ENCODE peak calls at places on chromosomes 11 and 22, in six cellular contexts. D, C, U, Y, K and A are unnamed samples. For H3K4me1, the result is how much of the 10 kb centered on the place peaks cover.

GRCh38 chr11:114377612-114378267 is 22.6 kb downstream of the C11orf71 start:
- DNase-seq in D (no peak), U (no peak), Y (no peak), K (no peak), C (peak), A (no peak)

GRCh38 chr22:24938741-24939341 is 7.7 kb downstream of the LHFPL7 start:
- DNase-seq in Y (peak), K (no peak), D (peak), U (no peak), C (peak), A (peak)

GRCh38 chr11:130001491-130002351 is 914 bp downstream of the PRDM10 start:
- DNase-seq in U (peak), C (peak), K (no peak), D (peak), Y (peak), A (peak)

GRCh38 chr22:22825213-22825593 is 62.4 kb upstream of the IGLL5 start:
- DNase-seq in C (no peak), D (no peak), U (no peak), K (no peak), Y (no peak), A (no peak)

GRCh38 chr22:17239156-17239701 is 20.0 kb upstream of the ADA2 start:
- DNase-seq in Y (no peak), K (no peak), C (no peak), D (no peak), U (no peak), A (no peak)

GRCh38 chr11:17734986-17735822 is 623 bp downstream of the KCNC1 start:
- DNase-seq in C (peak), K (no peak), U (peak), D (peak), Y (peak), A (peak)

GRCh38 chr22:22720724-22721261 is 76.4 kb downstream of the GGTLC2 start:
- DNase-seq in D (no peak), U (peak), Y (no peak), C (no peak), K (no peak), A (no peak)

GRCh38 chr11:78649361-78650215 is 74.9 kb upstream of the NARS2 start:
- DNase-seq in K (no peak), Y (no peak), D (no peak), U (no peak), C (no peak), A (no peak)

GRCh38 chr11:36195496-36196346 is 93.5 kb downstream of the COMMD9 start:
- DNase-seq in U (no peak), C (no peak), D (peak), K (no peak), Y (no peak), A (no peak)

GRCh38 chr11:8036002-8036802 is 44.8 kb upstream of the TUB start:
- DNase-seq in C (no peak), K (no peak), D (no peak), Y (no peak), U (no peak), A (no peak)

GRCh38 chr11:117924631-117925170 is 4.5 kb downstream of the TMPRSS13 start:
- DNase-seq in U (no peak), C (no peak), Y (no peak), K (no peak), D (no peak), A (no peak)

GRCh38 chr11:118911113-118911879 is 14.4 kb downstream of the BCL9L start:
- DNase-seq in K (no peak), Y (peak), C (peak), U (peak), D (no peak), A (peak)

GRCh38 chr11:66235141-66235540 is 33.3 kb upstream of the RAB1B start:
- DNase-seq in D (no peak), K (no peak), U (no peak), C (no peak), Y (no peak), A (no peak)

GRCh38 chr11:1412377-1413095 is 22.8 kb downstream of the BRSK2 start:
- DNase-seq in D (no peak), C (no peak), Y (no peak), K (no peak), U (no peak), A (no peak)

GRCh38 chr11:126352934-126353801 is 2.3 kb upstream of the ST3GAL4 start:
- DNase-seq in K (no peak), U (no peak), C (peak), D (peak), Y (no peak), A (no peak)

GRCh38 chr11:119709638-119710346 is 19.2 kb downstream of the NECTIN1 start:
- DNase-seq in C (peak), K (no peak), U (no peak), D (peak), Y (no peak), A (no peak)

GRCh38 chr11:40825435-40825834 is 634.0 kb downstream of the LRRC4C start:
- DNase-seq in Y (no peak), K (no peak), C (no peak), U (no peak), D (no peak), A (no peak)

GRCh38 chr22:39405346-39406085 is 5.9 kb downstream of the TAB1 start:
- DNase-seq in U (no peak), D (peak), C (no peak), K (no peak), Y (no peak), A (no peak)

GRCh38 chr11:75454987-75455386 is 22.0 kb upstream of the KLHL35 start:
- DNase-seq in K (no peak), C (no peak), Y (no peak), D (no peak), U (no peak), A (no peak)

GRCh38 chr22:28907311-28908008 is 24.1 kb downstream of the ZNRF3 start:
- DNase-seq in U (no peak), Y (no peak), K (no peak), D (no peak), C (no peak), A (no peak)

GRCh38 chr22:25746012-25746373 is 4.0 kb downstream of the MYO18B start:
- DNase-seq in Y (no peak), U (no peak), K (no peak), C (no peak), D (peak), A (peak)

GRCh38 chr11:22561283-22561682 is 64.3 kb downstream of the FANCF start:
- DNase-seq in D (no peak), C (no peak), K (no peak), Y (no peak), U (no peak), A (no peak)

GRCh38 chr11:36564376-36565032 is 3.3 kb upstream of the RAG1 start:
- DNase-seq in D (peak), K (peak), U (peak), Y (peak), C (peak), A (peak)

GRCh38 chr11:60772666-60773065 is 12.5 kb upstream of the MS4A10 start:
- DNase-seq in C (no peak), Y (no peak), D (no peak), U (no peak), K (no peak), A (no peak)

GRCh38 chr11:128251140-128251539 is 336.2 kb downstream of the ETS1 start:
- DNase-seq in C (no peak), Y (no peak), K (no peak), D (peak), U (no peak), A (no peak)

GRCh38 chr11:19817265-19817851 is 104.7 kb downstream of the NAV2 start:
- DNase-seq in D (no peak), U (no peak), Y (no peak), C (peak), K (no peak), A (no peak)

GRCh38 chr11:61361237-61361636 is 445 bp downstream of the CYB561A3 start:
- DNase-seq in U (no peak), C (peak), D (no peak), Y (no peak), K (no peak), A (no peak)

GRCh38 chr11:1041936-1042608 is 5.6 kb upstream of the MUC6 start:
- DNase-seq in C (no peak), K (no peak), Y (peak), U (peak), D (no peak), A (peak)

GRCh38 chr11:27557223-27557622 is 50.7 kb upstream of the LIN7C start:
- DNase-seq in C (no peak), U (no peak), Y (no peak), K (no peak), D (no peak), A (no peak)

GRCh38 chr11:23280088-23280487 is 419.8 kb upstream of the CCDC179 start:
- DNase-seq in Y (no peak), D (no peak), K (no peak), C (no peak), U (no peak), A (no peak)

DNA sequence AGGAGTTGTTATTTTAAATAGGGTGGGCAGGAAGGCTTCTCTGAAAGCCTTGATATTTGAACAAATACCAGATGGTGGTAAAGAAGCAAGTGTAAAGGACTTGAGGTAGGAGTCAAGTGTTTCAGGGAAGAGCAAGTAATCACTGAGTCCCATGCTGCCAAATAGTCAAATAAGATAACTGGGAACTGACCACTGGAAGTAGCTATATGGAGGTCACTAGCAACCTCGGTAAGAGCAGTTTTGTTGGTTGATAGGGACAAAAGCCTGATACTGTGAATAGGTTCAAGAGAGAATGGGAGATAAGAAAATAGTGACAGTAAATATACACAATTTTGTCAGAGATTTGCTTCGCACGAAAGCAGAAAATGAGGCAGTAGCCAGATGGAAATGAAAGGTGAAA is 55.0 kb downstream of the SESN3 start:
- DNase-seq in U (no peak), K (no peak), D (no peak), C (no peak), Y (no peak), A (no peak)
- H3K4me3 ChIP-seq in U (no peak), K (no peak), D (no peak), C (no peak), Y (no peak), A (no peak)

GRCh38 chr11:32830796-32831195 is 1.1 kb downstream of the PRRG4 start:
- DNase-seq in K (no peak), D (no peak), Y (no peak), C (no peak), U (no peak), A (peak)

GRCh38 chr11:32829157-32829679 is 509 bp upstream of the PRRG4 start:
- DNase-seq in C (no peak), U (no peak), D (no peak), K (no peak), Y (no peak), A (peak)

GRCh38 chr11:32831241-32831640 is 1.5 kb downstream of the PRRG4 start:
- DNase-seq in D (no peak), U (no peak), K (no peak), C (no peak), Y (no peak), A (peak)

GRCh38 chr11:32829680-32830412 is at the start of gene PRRG4:
- DNase-seq in K (no peak), U (peak), D (peak), Y (peak), C (peak), A (peak)

GRCh38 chr11:32830413-32830738 is 649 bp downstream of the PRRG4 start:
- DNase-seq in K (no peak), C (peak), U (peak), Y (peak), D (no peak), A (peak)
- H3K27ac ChIP-seq in K (no peak), C (no peak), U (peak), Y (peak), D (no peak), A (peak)

DNA sequence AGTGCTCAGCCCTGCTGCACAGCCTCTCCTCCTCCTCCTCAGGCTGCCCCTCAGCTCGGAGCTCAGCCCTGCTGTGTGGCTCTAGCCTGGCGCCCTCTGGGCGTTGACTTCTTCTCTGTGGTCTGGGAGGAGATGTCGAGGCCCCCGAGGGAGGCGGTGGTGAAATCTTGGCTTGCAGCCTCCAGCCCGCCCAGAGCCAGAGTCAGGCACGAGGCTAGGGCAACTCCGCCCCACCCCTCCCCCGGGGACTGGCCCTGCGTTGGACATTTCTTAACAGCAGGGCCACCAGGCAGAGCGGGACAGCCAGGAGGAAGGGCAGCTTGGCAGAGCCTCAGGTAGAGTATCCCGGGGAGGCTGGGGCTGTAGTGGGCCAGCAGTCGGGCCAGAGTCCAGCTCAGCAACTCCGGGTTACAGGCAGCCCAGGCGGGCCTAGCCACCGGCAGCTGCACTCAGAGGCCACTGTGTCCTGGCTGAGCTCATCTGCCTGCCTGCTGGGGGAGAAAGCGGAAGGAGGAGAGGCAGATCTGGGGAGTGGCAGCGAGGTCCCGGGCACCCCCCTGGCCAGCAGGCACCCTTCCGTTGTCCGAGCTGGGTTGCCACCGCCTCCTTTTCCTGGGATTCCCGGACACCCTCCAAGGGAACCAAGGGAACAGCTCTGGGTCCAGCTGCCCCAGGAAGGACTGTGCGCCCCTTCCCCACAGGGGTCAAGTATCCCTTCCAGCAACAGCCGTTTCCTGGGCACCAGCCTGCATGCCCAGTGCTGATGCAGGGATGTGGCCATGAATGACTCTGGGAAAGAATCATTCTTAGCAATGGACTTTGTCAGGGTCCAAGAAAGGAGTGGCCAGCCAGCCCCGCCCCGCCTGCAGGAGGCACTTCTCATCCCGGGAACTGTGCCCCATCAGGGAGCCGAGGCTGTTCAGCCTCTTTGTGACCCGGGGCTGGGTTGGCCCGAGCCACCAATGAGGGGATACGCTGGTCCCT is at the start of gene ALDH3B1:
- DNase-seq in Y (peak), D (peak), K (no peak), C (peak), U (peak), A (peak)
- H3K4me1 ChIP-seq in Y (under half), D (under half), K (half or more), C (under half), U (under half), A (under half)

GRCh38 chr11:57713849-57714248 is 1.5 kb downstream of the TMX2 start:
- DNase-seq in D (no peak), U (no peak), C (no peak), Y (no peak), K (no peak), A (no peak)
- H3K4me3 ChIP-seq in D (peak), U (peak), C (peak), Y (peak), K (peak), A (peak)

GRCh38 chr11:68326334-68327215 is 14.2 kb downstream of the LRP5 start:
- DNase-seq in C (no peak), U (peak), Y (no peak), D (no peak), K (no peak), A (peak)
- H3K27ac ChIP-seq in C (no peak), U (peak), Y (no peak), D (no peak), K (peak), A (peak)

DNA sequence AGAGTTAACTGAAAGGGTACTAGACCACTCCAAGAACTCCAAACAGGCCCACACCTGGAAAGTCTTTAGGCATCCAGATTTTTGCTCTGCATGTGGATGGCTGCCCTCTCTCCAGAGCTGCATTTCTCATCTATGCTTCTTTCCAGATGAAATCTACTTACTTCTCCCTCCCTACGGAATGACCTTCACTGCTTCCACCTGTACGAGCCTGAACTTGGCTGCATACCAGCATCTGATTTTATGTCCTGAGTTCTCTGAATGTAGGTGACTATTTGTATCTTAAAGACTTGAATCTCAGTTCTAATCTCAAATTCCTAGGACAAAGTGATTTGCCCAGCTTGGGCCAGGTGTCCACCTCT is 13.3 kb downstream of the CELF1 start:
- DNase-seq in U (no peak), D (no peak), Y (no peak), C (no peak), K (no peak), A (no peak)
- H3K4me1 ChIP-seq in U (under half), D (under half), Y (under half), C (under half), K (under half), A (under half)

GRCh38 chr11:123742778-123743177 is 1.3 kb upstream of the ZNF202 start:
- DNase-seq in C (peak), U (no peak), Y (no peak), D (no peak), K (no peak), A (no peak)
- H3K4me3 ChIP-seq in C (peak), U (no peak), Y (no peak), D (no peak), K (no peak), A (no peak)

GRCh38 chr11:73249858-73250773 is 22.0 kb upstream of the P2RY6 start:
- DNase-seq in D (no peak), K (no peak), C (no peak), Y (no peak), U (peak), A (no peak)
- H3K27ac ChIP-seq in D (no peak), K (no peak), C (no peak), Y (no peak), U (peak), A (peak)